ENCODE peak calls at places on chromosome 22, in ten cellular contexts. V, F, S, Q, B, P, Y, M, N and Z are unnamed samples.

GRCh38 chr22:31361743-31362142 is 15.6 kb upstream of the PATZ1 start:
- DNase-seq in V (no peak), F (no peak), S (no peak), Q (no peak), B (no peak), P (no peak), Y (no peak), M (no peak), N (no peak), Z (no peak)

GRCh38 chr22:31748490-31748889 is 1.4 kb downstream of the PRR14L start:
- DNase-seq in V (no peak), F (peak), S (no peak), Q (no peak), B (peak), P (no peak), Y (no peak), M (no peak), N (peak), Z (no peak)

GRCh38 chr22:45036154-45036553 is 26.3 kb upstream of the PHF21B start:
- DNase-seq in V (no peak), F (peak), S (no peak), Q (no peak), B (no peak), P (peak), Y (no peak), M (no peak), N (no peak), Z (no peak)

GRCh38 chr22:43624144-43624998 is 187.7 kb downstream of the EFCAB6 start:
- DNase-seq in V (no peak), F (peak), S (no peak), Q (no peak), B (peak), P (no peak), Y (no peak), M (peak), N (no peak), Z (no peak)

GRCh38 chr22:20758688-20759087 is 15.2 kb upstream of the SERPIND1 start:
- DNase-seq in V (no peak), F (no peak), S (no peak), Q (no peak), B (no peak), P (no peak), Y (no peak), M (no peak), N (peak), Z (no peak)

GRCh38 chr22:39435616-39436015 is 21.2 kb upstream of the MGAT3 start:
- DNase-seq in V (no peak), F (no peak), S (no peak), Q (no peak), B (no peak), P (no peak), Y (no peak), M (no peak), N (no peak), Z (no peak)

GRCh38 chr22:22763512-22763911 is 119.1 kb downstream of the GGTLC2 start:
- DNase-seq in V (no peak), F (no peak), S (no peak), Q (no peak), B (no peak), P (no peak), Y (no peak), M (no peak), N (no peak), Z (no peak)

GRCh38 chr22:24270556-24271405 is at the start of gene SPECC1L:
- DNase-seq in V (peak), F (peak), S (peak), Q (peak), B (peak), P (peak), Y (peak), M (peak), N (peak), Z (peak)

GRCh38 chr22:48628891-48629559 is 1198.6 kb downstream of the BRD1 start:
- DNase-seq in V (no peak), F (no peak), S (no peak), Q (no peak), B (no peak), P (no peak), Y (no peak), M (no peak), N (peak), Z (no peak)

GRCh38 chr22:31137721-31138120 is 2.6 kb downstream of the PLA2G3 start:
- DNase-seq in V (no peak), F (no peak), S (no peak), Q (no peak), B (no peak), P (no peak), Y (no peak), M (no peak), N (no peak), Z (no peak)

GRCh38 chr22:24703101-24703500 is 71.4 kb downstream of the PIWIL3 start:
- DNase-seq in V (no peak), F (peak), S (peak), Q (peak), B (no peak), P (no peak), Y (no peak), M (no peak), N (no peak), Z (no peak)

GRCh38 chr22:21075516-21076138 is 29.9 kb downstream of the LRRC74B start:
- DNase-seq in V (no peak), F (no peak), S (no peak), Q (no peak), B (no peak), P (no peak), Y (no peak), M (no peak), N (no peak), Z (no peak)

GRCh38 chr22:31235076-31235475 is 23.0 kb downstream of the LIMK2 start:
- DNase-seq in V (no peak), F (no peak), S (no peak), Q (no peak), B (no peak), P (no peak), Y (no peak), M (no peak), N (no peak), Z (no peak)

GRCh38 chr22:40425082-40425481 is 54.7 kb downstream of the SGSM3 start:
- DNase-seq in V (no peak), F (no peak), S (no peak), Q (no peak), B (no peak), P (no peak), Y (no peak), M (peak), N (no peak), Z (no peak)

GRCh38 chr22:22479116-22479515 is 29.4 kb downstream of the ZNF280B start:
- DNase-seq in V (no peak), F (no peak), S (no peak), Q (no peak), B (no peak), P (no peak), Y (no peak), M (no peak), N (no peak), Z (no peak)

GRCh38 chr22:31933816-31934482 is 10.4 kb upstream of the YWHAH start:
- DNase-seq in V (no peak), F (no peak), S (no peak), Q (no peak), B (no peak), P (no peak), Y (no peak), M (no peak), N (no peak), Z (no peak)

GRCh38 chr22:23282089-23282501 is 101.8 kb downstream of the BCR start:
- DNase-seq in V (peak), F (peak), S (peak), Q (peak), B (peak), P (peak), Y (no peak), M (peak), N (no peak), Z (peak)

GRCh38 chr22:32574397-32574796 is 99.8 kb downstream of the FBXO7 start:
- DNase-seq in V (no peak), F (no peak), S (no peak), Q (no peak), B (no peak), P (no peak), Y (no peak), M (no peak), N (no peak), Z (no peak)

GRCh38 chr22:39431821-39432251 is 25.0 kb upstream of the MGAT3 start:
- DNase-seq in V (no peak), F (peak), S (no peak), Q (no peak), B (no peak), P (peak), Y (no peak), M (no peak), N (no peak), Z (peak)

GRCh38 chr22:37594237-37594636 is 14.3 kb upstream of the LGALS2 start:
- DNase-seq in V (no peak), F (no peak), S (no peak), Q (no peak), B (no peak), P (no peak), Y (no peak), M (peak), N (no peak), Z (no peak)
- TF ChIP-seq CTCF in V (no peak), F (no peak), S (no peak), Q (no peak), B (peak), P (no peak), Y (no peak), M (peak), N (no peak), Z (no peak)

GRCh38 chr22:19705181-19705934 is 8.9 kb upstream of the SEPTIN5 start:
- DNase-seq in V (no peak), F (no peak), S (no peak), Q (no peak), B (no peak), P (no peak), Y (no peak), M (no peak), N (peak), Z (no peak)
- H3K27ac ChIP-seq in V (no peak), F (no peak), S (no peak), Q (no peak), B (no peak), P (no peak), Y (no peak), M (no peak), N (no peak), Z (no peak)

GRCh38 chr22:49847751-49848689 is 5.6 kb upstream of the ZBED4 start:
- DNase-seq in V (no peak), F (no peak), S (no peak), Q (peak), B (no peak), P (no peak), Y (no peak), M (no peak), N (peak), Z (no peak)
- H3K4me3 ChIP-seq in V (peak), F (peak), S (peak), Q (peak), B (no peak), P (peak), Y (no peak), M (no peak), N (peak), Z (peak)

DNA sequence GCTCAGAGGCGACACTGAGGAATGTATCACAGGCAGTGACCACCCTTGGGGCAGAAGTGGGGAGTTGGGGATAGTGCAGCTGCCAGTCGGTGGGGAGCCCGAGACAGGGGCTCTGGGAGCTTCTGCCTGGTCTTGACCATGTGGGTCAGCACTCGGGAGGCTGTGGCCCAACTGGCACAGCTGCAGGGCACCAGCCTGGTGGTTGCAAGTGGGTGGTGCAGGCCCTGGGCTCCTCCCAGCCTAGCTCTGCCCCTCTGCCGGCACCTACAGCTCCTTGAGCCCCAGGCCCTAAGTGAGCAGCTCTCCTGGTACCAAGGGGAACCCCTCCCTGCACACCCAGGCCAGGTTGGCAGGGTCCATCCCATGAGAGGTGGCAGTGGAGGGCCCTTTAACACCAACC is 12.6 kb upstream of the RASL10A start:
- DNase-seq in V (no peak), F (no peak), S (no peak), Q (no peak), B (no peak), P (no peak), Y (no peak), M (no peak), N (no peak), Z (no peak)
- TF ChIP-seq CTCF in V (no peak), F (peak), S (no peak), Q (no peak), B (no peak), P (no peak), Y (no peak), M (no peak), N (no peak), Z (no peak)